ENCODE peak calls at places on chromosomes 16 and 17, in seven cellular contexts. J is HEK293T, Q is H1, K is K562, H is WTC11, L is GM12878, Y is HepG2. E is an unnamed sample.

GRCh38 chr17:82703036-82703745 is 4.7 kb upstream of the RAB40B start:
- DNase-seq in J (no peak), Q (no peak), K (no peak), H (no peak), L (no peak), Y (no peak), E (no peak)

GRCh38 chr17:17511971-17512858 is 16.0 kb upstream of the RASD1 start:
- DNase-seq in J (no peak), Q (no peak), K (no peak), H (no peak), L (no peak), Y (no peak), E (no peak)

GRCh38 chr17:60743812-60744211 is 66.2 kb downstream of the BCAS3 start:
- DNase-seq in J (no peak), Q (no peak), K (no peak), H (no peak), L (no peak), Y (no peak), E (peak)

GRCh38 chr16:27273670-27274522 is 5.3 kb upstream of the NSMCE1 start:
- DNase-seq in J (no peak), Q (no peak), K (no peak), H (no peak), L (no peak), Y (peak), E (peak)

GRCh38 chr17:4147751-4148310 is 4.8 kb downstream of the CYB5D2 start:
- DNase-seq in J (no peak), Q (no peak), K (no peak), H (no peak), L (no peak), Y (no peak), E (no peak)

GRCh38 chr16:3825103-3825502 is 55.4 kb downstream of the CREBBP start:
- DNase-seq in J (no peak), Q (no peak), K (no peak), H (no peak), L (no peak), Y (no peak), E (no peak)

GRCh38 chr16:82016268-82016667 is 5.0 kb upstream of the SDR42E1 start:
- DNase-seq in J (peak), Q (no peak), K (peak), H (no peak), L (no peak), Y (no peak), E (peak)

GRCh38 chr17:27551701-27552466 is 79.1 kb upstream of the LGALS9 start:
- DNase-seq in J (no peak), Q (no peak), K (no peak), H (no peak), L (no peak), Y (peak), E (peak)

GRCh38 chr17:17628388-17629008 is 37.0 kb upstream of the PEMT start:
- DNase-seq in J (no peak), Q (no peak), K (no peak), H (no peak), L (peak), Y (no peak), E (no peak)

GRCh38 chr16:71473891-71474290 is 11.8 kb upstream of the ZNF23 start:
- DNase-seq in J (no peak), Q (no peak), K (no peak), H (no peak), L (no peak), Y (no peak), E (peak)

GRCh38 chr16:88970095-88970494 is 6.9 kb downstream of the CBFA2T3 start:
- DNase-seq in J (no peak), Q (no peak), K (no peak), H (no peak), L (no peak), Y (no peak), E (no peak)

GRCh38 chr16:88468289-88469129 is 15.4 kb downstream of the ZFPM1 start:
- DNase-seq in J (peak), Q (peak), K (peak), H (peak), L (no peak), Y (peak), E (peak)

GRCh38 chr16:35011-35775 is 18.2 kb downstream of the POLR3K start:
- DNase-seq in J (no peak), Q (no peak), K (no peak), H (no peak), L (no peak), Y (no peak), E (no peak)

GRCh38 chr17:64084086-64084939 is 45.6 kb downstream of the ERN1 start:
- DNase-seq in J (peak), Q (no peak), K (peak), H (peak), L (no peak), Y (peak), E (no peak)

GRCh38 chr17:59668816-59669215 is 38.4 kb downstream of the PTRH2 start:
- DNase-seq in J (no peak), Q (no peak), K (no peak), H (no peak), L (no peak), Y (no peak), E (peak)

GRCh38 chr16:17607075-17607509 is 136.3 kb upstream of the XYLT1 start:
- DNase-seq in J (no peak), Q (no peak), K (no peak), H (no peak), L (no peak), Y (no peak), E (no peak)

GRCh38 chr17:51166198-51166986 is at the start of gene NME2:
- DNase-seq in J (peak), Q (peak), K (peak), H (peak), L (peak), Y (peak), E (peak)

GRCh38 chr16:67393111-67393789 is at the start of gene TPPP3:
- DNase-seq in J (peak), Q (no peak), K (peak), H (peak), L (no peak), Y (peak), E (no peak)

GRCh38 chr17:68578236-68578635 is 22.9 kb downstream of the FAM20A start:
- DNase-seq in J (no peak), Q (no peak), K (no peak), H (no peak), L (no peak), Y (no peak), E (no peak)

GRCh38 chr17:40316571-40317344 is 7.8 kb downstream of the RARA start:
- DNase-seq in J (peak), Q (no peak), K (no peak), H (peak), L (no peak), Y (peak), E (peak)

GRCh38 chr17:39357488-39357887 is 43.9 kb downstream of the FBXL20 start:
- DNase-seq in J (no peak), Q (no peak), K (no peak), H (no peak), L (no peak), Y (no peak), E (no peak)

GRCh38 chr16:53893731-53894435 is 189.9 kb downstream of the FTO start:
- DNase-seq in J (peak), Q (no peak), K (no peak), H (no peak), L (no peak), Y (no peak), E (no peak)

GRCh38 chr16:66315210-66315825 is 51.2 kb upstream of the CDH5 start:
- DNase-seq in J (peak), Q (peak), K (peak), H (peak), L (peak), Y (peak), E (peak)

DNA sequence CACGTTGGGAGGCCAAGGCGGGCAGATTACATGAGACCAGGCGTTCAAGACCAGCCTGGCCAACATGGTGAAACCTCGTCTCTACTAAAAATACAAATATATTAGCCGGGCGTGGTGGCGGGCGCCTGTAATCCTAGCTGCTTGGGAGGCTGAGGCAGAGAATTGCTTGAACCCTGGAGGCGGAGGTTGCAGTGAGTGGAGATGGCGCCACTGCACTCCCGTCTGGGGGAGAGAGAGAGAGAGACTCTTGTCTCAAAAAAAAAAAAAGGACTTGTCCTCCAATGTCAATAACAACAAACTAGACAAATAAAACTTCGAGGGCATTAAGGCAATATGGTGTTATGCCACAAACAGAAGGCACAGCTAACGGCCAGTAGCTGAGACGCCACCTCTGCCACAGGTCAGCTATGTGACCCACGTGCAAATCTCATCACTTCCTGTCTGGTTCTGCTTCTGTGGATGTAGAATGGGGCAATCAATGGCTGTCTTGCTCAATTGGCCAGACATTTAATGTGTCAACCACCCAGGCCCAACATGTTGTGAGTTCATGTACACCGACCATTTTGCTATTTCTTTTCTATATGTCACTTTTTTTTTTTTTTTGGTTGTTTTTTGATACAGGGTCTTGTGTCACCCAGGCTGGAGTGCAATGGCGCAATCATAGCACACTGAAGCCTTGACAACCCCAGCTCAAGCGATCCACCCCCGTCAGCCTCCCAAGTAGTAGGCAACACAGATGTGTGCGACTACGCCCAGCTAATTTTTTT is 834 bp upstream of the TXNDC11 start:
- DNase-seq in J (peak), Q (no peak), K (peak), H (no peak), L (no peak), Y (peak), E (peak)
- TF ChIP-seq SP1 in J (no peak), Q (no peak), K (no peak), H (no peak), L (no peak), Y (no peak), E (no peak)

GRCh38 chr17:44887971-44888955 is 11.0 kb downstream of the EFTUD2 start:
- DNase-seq in J (no peak), Q (no peak), K (no peak), H (no peak), L (no peak), Y (no peak), E (no peak)
- TF ChIP-seq SP1 in J (no peak), Q (no peak), K (no peak), H (no peak), L (no peak), Y (no peak), E (no peak)

GRCh38 chr17:69961488-69962145 is 113.4 kb upstream of the KCNJ16 start:
- DNase-seq in J (peak), Q (no peak), K (peak), H (peak), L (no peak), Y (no peak), E (no peak)

GRCh38 chr17:69959291-69959690 is 115.7 kb upstream of the KCNJ16 start:
- DNase-seq in J (no peak), Q (no peak), K (no peak), H (no peak), L (no peak), Y (no peak), E (no peak)

DNA sequence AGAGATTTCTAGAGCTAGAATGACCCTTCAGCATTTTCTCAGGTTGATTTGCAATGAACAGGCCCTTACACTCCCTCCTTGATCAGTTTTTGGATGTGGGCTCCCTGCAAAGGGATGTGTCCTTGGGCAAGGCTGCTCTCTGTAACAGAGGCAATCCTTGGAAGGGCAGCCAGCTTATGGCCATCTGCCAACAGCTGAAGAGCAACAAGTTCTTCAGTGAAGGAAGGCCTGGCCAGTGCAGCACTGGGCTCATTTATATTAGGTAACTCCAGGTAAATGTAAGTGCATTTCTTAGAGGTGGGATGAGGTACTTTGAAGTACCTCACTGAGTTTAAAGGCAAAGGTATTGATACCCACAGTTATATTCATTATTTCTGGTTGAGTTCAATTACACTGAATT is 114.3 kb upstream of the KCNJ16 start:
- DNase-seq in J (no peak), Q (no peak), K (no peak), H (no peak), L (no peak), Y (no peak), E (no peak)
- TF ChIP-seq SP1 in J (no peak), Q (no peak), K (no peak), H (no peak), L (no peak), Y (no peak), E (no peak)

DNA sequence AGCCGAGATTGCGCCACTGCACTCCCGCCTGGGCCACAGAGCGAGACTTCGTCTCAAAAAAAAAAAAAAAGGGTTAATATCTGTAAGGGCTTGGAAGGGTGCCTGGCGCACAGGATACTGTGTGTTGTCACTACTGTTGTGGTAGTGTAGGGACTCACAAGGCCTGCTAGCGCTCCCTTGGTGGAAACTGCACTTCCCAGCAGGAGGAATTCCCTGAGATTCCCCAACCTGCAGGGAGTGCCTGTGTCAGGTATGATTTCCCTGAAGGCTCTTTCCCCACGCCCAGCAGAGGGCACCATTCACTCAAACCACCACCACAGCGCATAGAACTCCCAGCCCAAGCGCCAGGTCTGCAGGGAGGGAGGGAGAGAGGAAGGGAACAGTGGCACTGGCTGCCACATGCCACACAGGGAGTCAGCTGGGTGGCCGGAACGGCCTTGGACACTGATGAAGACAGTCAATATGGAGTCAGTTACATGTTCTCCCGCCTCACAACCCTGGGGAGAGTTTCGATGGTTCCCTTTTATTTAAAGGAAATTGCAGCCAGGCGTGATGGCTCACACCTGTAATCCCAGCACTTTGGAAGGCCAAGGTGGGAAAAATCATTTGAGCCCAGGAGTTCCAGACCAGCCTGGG is 32.7 kb upstream of the CDH1 start:
- DNase-seq in J (peak), Q (peak), K (peak), H (peak), L (no peak), Y (peak), E (peak)
- TF ChIP-seq SP1 in J (no peak), Q (peak), K (peak), H (no peak), L (no peak), Y (no peak), E (no peak)

DNA sequence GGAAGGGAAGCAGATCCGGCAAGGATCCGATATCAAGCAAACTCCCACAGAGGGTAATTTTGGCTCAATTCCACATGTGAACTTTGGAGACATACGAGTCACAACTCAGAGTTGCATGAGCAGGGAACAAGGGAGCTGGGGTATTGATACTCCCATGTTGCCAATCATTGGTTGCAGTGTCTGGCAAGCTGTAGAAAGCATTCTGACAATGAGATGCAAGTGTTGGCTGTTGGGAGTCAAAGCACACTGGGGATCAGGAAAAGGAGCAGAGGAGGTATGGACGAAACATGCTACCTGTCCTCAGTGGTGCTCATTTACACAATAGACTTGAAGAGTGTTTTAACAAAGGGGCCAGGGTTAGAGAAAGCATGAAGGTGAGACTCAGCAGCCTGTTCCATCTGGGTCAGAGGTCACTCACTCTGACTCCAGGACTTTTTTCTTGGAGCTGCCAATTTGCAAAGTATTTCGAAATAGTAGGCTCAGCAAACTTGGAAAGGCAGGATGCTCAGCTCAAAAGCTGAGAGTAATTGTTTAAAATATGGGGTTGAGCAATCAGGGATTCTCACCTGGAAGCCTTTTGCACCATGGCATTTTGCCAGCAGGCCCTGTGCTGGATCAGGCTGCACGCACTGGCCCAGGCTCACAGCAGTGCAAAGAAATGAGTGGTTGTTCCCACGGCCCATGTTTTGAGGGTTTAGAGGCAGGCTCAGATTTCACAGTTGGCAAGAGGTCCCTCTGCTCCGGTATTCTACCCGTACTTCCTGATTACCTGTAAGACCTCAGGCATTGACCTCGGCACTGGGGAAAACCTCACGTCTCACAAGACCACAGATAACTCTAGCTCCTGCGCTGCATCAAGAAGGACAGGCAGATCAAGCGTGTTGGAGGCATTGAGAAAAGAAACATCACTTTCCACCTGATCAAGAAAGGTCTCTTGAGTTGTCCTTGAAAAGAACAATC is 17.6 kb upstream of the NKD1 start:
- DNase-seq in J (no peak), Q (no peak), K (no peak), H (no peak), L (no peak), Y (peak), E (no peak)
- TF ChIP-seq SP1 in J (no peak), Q (no peak), K (no peak), H (no peak), L (no peak), Y (no peak), E (no peak)

DNA sequence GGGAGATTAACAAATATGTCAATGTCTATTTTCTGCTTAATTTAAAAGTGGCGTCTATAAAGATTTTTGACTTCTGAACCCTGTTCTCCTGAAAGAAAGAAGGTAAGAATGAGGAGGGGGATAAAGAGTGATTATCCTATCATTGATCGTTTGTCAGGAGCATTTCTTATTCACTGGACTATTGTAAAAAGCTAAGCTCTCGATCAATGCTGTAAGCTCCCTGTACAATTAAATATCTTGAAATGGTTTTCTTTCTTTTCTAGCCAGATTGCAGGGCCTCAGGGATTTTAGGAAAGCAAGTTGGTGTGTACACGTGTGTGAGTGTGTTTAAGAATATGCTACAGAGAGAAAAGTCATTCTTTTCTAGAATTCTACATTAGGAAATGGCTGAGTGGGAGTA is 154.4 kb downstream of the AATF start:
- DNase-seq in J (no peak), Q (no peak), K (no peak), H (no peak), L (no peak), Y (no peak), E (no peak)
- TF ChIP-seq SP1 in J (no peak), Q (no peak), K (no peak), H (no peak), L (no peak), Y (no peak), E (no peak)

GRCh38 chr17:81257533-81257932 is 18.4 kb downstream of the NDUFAF8 start:
- DNase-seq in J (no peak), Q (no peak), K (no peak), H (no peak), L (no peak), Y (no peak), E (no peak)

GRCh38 chr17:81252336-81253329 is 13.5 kb downstream of the NDUFAF8 start:
- DNase-seq in J (no peak), Q (no peak), K (no peak), H (no peak), L (no peak), Y (peak), E (no peak)

GRCh38 chr17:81253358-81254131 is 14.4 kb downstream of the NDUFAF8 start:
- DNase-seq in J (peak), Q (no peak), K (peak), H (peak), L (no peak), Y (no peak), E (no peak)

GRCh38 chr17:81256616-81257015 is 17.5 kb downstream of the NDUFAF8 start:
- DNase-seq in J (no peak), Q (no peak), K (no peak), H (no peak), L (no peak), Y (no peak), E (no peak)

DNA sequence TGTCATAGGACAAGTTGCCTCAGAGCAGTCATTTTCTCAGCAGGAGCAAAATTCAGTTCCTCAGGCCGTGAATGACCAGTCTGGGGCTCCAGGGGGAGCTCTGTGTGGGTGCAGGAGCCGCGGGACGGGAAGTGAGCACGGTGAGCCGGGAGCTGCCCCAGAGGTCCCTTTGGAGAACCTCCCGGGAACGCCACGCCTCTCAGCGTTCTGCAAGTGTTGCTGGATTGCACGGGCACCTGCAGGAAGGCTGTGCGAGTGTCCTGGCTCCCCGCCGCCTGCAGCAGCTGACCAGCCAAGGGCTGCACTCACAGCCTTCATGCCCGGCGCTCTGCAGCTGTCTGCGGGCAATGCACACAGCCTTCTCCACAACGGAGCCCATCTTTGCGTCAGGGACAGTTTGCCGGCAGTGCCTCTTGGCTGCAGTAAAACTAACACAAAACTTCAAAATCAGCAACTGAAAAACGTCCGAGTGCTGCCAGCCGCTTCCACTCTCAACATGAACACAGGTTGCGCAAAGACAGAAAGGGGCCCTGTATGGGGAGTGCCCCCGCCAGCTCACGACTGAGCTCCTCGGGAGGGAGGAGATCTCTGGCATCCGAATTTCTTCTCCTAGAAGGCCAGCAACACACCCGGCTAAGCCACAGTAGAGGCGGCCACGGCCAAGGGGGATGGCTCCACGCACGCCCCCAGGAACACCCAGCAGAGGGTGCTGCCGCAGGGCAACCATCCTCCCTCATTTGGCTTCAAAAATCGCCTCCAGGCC is 16.0 kb downstream of the NDUFAF8 start:
- DNase-seq in J (peak), Q (peak), K (peak), H (peak), L (no peak), Y (peak), E (no peak)
- TF ChIP-seq SP1 in J (no peak), Q (no peak), K (no peak), H (no peak), L (no peak), Y (no peak), E (no peak)

GRCh38 chr17:46851029-46851741 is at the start of gene WNT9B:
- DNase-seq in J (peak), Q (no peak), K (peak), H (peak), L (no peak), Y (peak), E (no peak)
- TF ChIP-seq SP1 in J (no peak), Q (no peak), K (no peak), H (no peak), L (no peak), Y (no peak), E (no peak)